ENCODE peak calls at places on chromosome 21, in ten cellular contexts. X is SK-N-SH, T is adrenal gland, I is heart left ventricle, P is AG09319, D is EH, Q is NCI-H2029, G is T-helper 9 cell, H is DND-41, J is GM19239. M is an unnamed sample.
A peak's percentile ranks its signal among the peaks of the same experiment; 100 is the strongest.

GRCh38 chr21:29302340-29302991 is 3.7 kb downstream of the BACH1 start:
- DNase-seq in J (no peak), Q (peak; percentile 16), P (no peak), H (no peak), T (no peak), I (no peak), G (no peak), D (peak; percentile 11), X (no peak), M (no peak)

GRCh38 chr21:22900511-22900910 is 1902.3 kb downstream of the NCAM2 start:
- DNase-seq in G (no peak), Q (no peak), X (peak; percentile 8), T (no peak), J (no peak), P (no peak), H (no peak), D (no peak), I (no peak), M (no peak)

GRCh38 chr21:24658016-24658415 is 949.3 kb downstream of the MRPL39 start:
- DNase-seq in H (no peak), G (no peak), D (no peak), T (no peak), Q (no peak), I (no peak), X (no peak), J (no peak), P (no peak), M (no peak)

GRCh38 chr21:38170705-38171682 is 85.8 kb upstream of the KCNJ15 start:
- DNase-seq in J (no peak), D (peak; percentile 15), T (no peak), H (no peak), I (no peak), P (no peak), G (no peak), X (no peak), Q (no peak), M (no peak)

GRCh38 chr21:39020751-39021474 is 162.3 kb downstream of the PSMG1 start:
- DNase-seq in J (no peak), D (peak; percentile 89), T (peak; percentile 73), P (no peak), G (no peak), I (no peak), H (peak; percentile 35), Q (no peak), X (no peak), M (peak; percentile 50)

GRCh38 chr21:26096972-26097371 is 73.6 kb downstream of the APP start:
- DNase-seq in P (no peak), G (no peak), X (peak; percentile 39), J (no peak), D (no peak), I (no peak), H (no peak), Q (no peak), T (no peak), M (no peak)

GRCh38 chr21:42835211-42835610 is 44.1 kb downstream of the WDR4 start:
- DNase-seq in H (no peak), X (no peak), Q (no peak), P (no peak), I (no peak), T (peak; percentile 9), J (no peak), G (no peak), D (no peak), M (no peak)

GRCh38 chr21:18620421-18620820 is 216.8 kb upstream of the TMPRSS15 start:
- DNase-seq in T (no peak), P (no peak), D (no peak), X (no peak), I (no peak), J (no peak), Q (no peak), G (no peak), H (no peak), M (no peak)

GRCh38 chr21:35408401-35408800 is 359.3 kb upstream of the RUNX1 start:
- DNase-seq in Q (no peak), I (no peak), P (no peak), H (no peak), G (no peak), D (peak; percentile 74), X (no peak), J (no peak), T (no peak), M (no peak)

GRCh38 chr21:16841917-16842316 is 670.9 kb upstream of the CXADR start:
- DNase-seq in G (no peak), J (no peak), H (no peak), I (no peak), T (no peak), X (peak; percentile 2), Q (no peak), D (no peak), P (no peak), M (no peak)

GRCh38 chr21:41684381-41685245 is 82.2 kb downstream of the RIPK4 start:
- DNase-seq in G (no peak), I (no peak), P (peak; percentile 15), J (no peak), T (no peak), Q (no peak), H (no peak), D (peak; percentile 90), X (no peak), M (peak; percentile 22)

GRCh38 chr21:33058468-33059318 is 11.2 kb upstream of the OLIG1 start:
- DNase-seq in H (no peak), X (no peak), I (peak; percentile 76), Q (no peak), D (no peak), T (peak; percentile 79), P (no peak), J (no peak), G (no peak), M (no peak)

GRCh38 chr21:37204580-37204979 is 62.6 kb downstream of the VPS26C start:
- DNase-seq in P (no peak), G (no peak), J (no peak), X (no peak), H (no peak), I (no peak), T (no peak), Q (no peak), D (peak; percentile 33), M (no peak)

GRCh38 chr21:45122432-45123132 is 48.2 kb downstream of the ADARB1 start:
- DNase-seq in J (no peak), H (no peak), I (no peak), D (no peak), P (no peak), X (no peak), Q (no peak), T (no peak), G (no peak), M (no peak)

GRCh38 chr21:30189763-30190162 is 23.2 kb upstream of the CLDN17 start:
- DNase-seq in J (no peak), P (no peak), I (no peak), Q (peak; percentile 15), G (no peak), X (no peak), T (no peak), D (no peak), H (no peak), M (no peak)

GRCh38 chr21:28872218-28872617 is 120.5 kb downstream of the LTN1 start:
- DNase-seq in J (no peak), Q (no peak), X (no peak), G (no peak), P (no peak), T (no peak), H (no peak), I (no peak), D (no peak), M (no peak)

GRCh38 chr21:39125752-39126485 is 57.3 kb downstream of the PSMG1 start:
- DNase-seq in P (no peak), I (peak; percentile 60), Q (peak; percentile 87), D (peak; percentile 76), J (no peak), X (peak; percentile 70), H (peak; percentile 84), G (no peak), T (peak; percentile 78), M (no peak)

GRCh38 chr21:44551290-44552015 is at the start of gene KRTAP10-2:
- DNase-seq in G (no peak), X (no peak), T (peak; percentile 11), H (no peak), Q (no peak), I (peak; percentile 20), P (no peak), D (no peak), J (no peak), M (no peak)

GRCh38 chr21:43331962-43332458 is 94.9 kb downstream of the SIK1 start:
- DNase-seq in D (peak; percentile 89), H (no peak), X (no peak), Q (peak; percentile 95), T (peak; percentile 77), I (no peak), P (no peak), G (no peak), J (no peak), M (no peak)

GRCh38 chr21:33998402-33998801 is 75.0 kb upstream of the MRPS6 start:
- DNase-seq in J (no peak), G (no peak), H (peak; percentile 39), T (no peak), D (no peak), P (no peak), X (no peak), I (no peak), Q (no peak), M (no peak)

GRCh38 chr21:25942145-25942544 is 207.4 kb downstream of the GABPA start:
- DNase-seq in H (no peak), I (no peak), J (no peak), G (no peak), X (no peak), Q (no peak), D (no peak), P (no peak), T (no peak), M (no peak)

GRCh38 chr21:42279341-42279871 is 35.8 kb downstream of the TFF3 start:
- DNase-seq in X (no peak), J (no peak), I (no peak), H (no peak), D (no peak), G (no peak), Q (no peak), P (no peak), T (no peak), M (no peak)

GRCh38 chr21:43210454-43211084 is 41.8 kb downstream of the CRYAA start:
- DNase-seq in H (no peak), J (no peak), X (no peak), Q (no peak), D (no peak), P (no peak), G (no peak), T (peak; percentile 48), I (no peak), M (no peak)

GRCh38 chr21:26795866-26796329 is 49.3 kb downstream of the ADAMTS1 start:
- DNase-seq in Q (peak; percentile 31), H (peak; percentile 21), X (peak; percentile 12), I (peak; percentile 77), D (peak; percentile 97), J (no peak), P (peak; percentile 85), G (no peak), T (peak; percentile 80), M (peak; percentile 49)

GRCh38 chr21:35423694-35424093 is 374.6 kb upstream of the RUNX1 start:
- DNase-seq in Q (no peak), D (peak; percentile 59), I (no peak), G (no peak), T (no peak), P (no peak), J (no peak), X (no peak), H (no peak), M (peak; percentile 49)

GRCh38 chr21:42174173-42174572 is 44.8 kb upstream of the ABCG1 start:
- DNase-seq in Q (no peak), D (peak; percentile 7), H (no peak), T (peak; percentile 48), J (no peak), X (no peak), P (no peak), G (no peak), I (no peak), M (no peak)

GRCh38 chr21:45818276-45818903 is 163.2 kb upstream of the COL6A1 start:
- DNase-seq in T (no peak), X (no peak), H (no peak), P (peak; percentile 29), G (no peak), D (no peak), Q (no peak), I (no peak), J (no peak), M (peak; percentile 73)

GRCh38 chr21:19566975-19567374 is 1163.4 kb upstream of the TMPRSS15 start:
- DNase-seq in T (no peak), D (no peak), H (no peak), X (no peak), G (no peak), I (no peak), Q (no peak), P (no peak), J (no peak), M (no peak)

M was measured in GM04503.